ENCODE peak calls at places on chromosomes 12 and 14, in four cellular contexts. U is astrocyte of the spinal cord, B is BJ, N is Panc1. R is an unnamed sample.

GRCh38 chr12:26691234-26691970 is 141.6 kb downstream of the ITPR2 start:
- DNase-seq in B (peak), U (peak), N (peak), R (peak)

GRCh38 chr14:35218963-35219362 is 73.2 kb upstream of the PSMA6 start:
- DNase-seq in N (no peak), B (no peak), U (no peak), R (no peak)

GRCh38 chr14:90676356-90676755 is 139.9 kb downstream of the TTC7B start:
- DNase-seq in B (no peak), N (no peak), U (no peak), R (no peak)

GRCh38 chr12:120539303-120539702 is 5.1 kb downstream of the RNF10 start:
- DNase-seq in B (no peak), U (peak), N (no peak), R (no peak)

GRCh38 chr12:109743076-109743910 is 29.7 kb downstream of the FAM222A start:
- DNase-seq in N (no peak), B (no peak), U (no peak), R (no peak)

GRCh38 chr12:8837291-8837690 is 14.9 kb downstream of the A2ML1 start:
- DNase-seq in B (no peak), U (no peak), N (no peak), R (no peak)

GRCh38 chr12:57822392-57823130 is 4.0 kb upstream of the AVIL start:
- DNase-seq in U (no peak), N (no peak), B (no peak), R (no peak)

GRCh38 chr14:76937181-76938091 is 91.1 kb downstream of the IRF2BPL start:
- DNase-seq in B (no peak), U (peak), N (no peak), R (peak)

GRCh38 chr12:46508651-46509050 is 136.1 kb upstream of the SLC38A2 start:
- DNase-seq in N (no peak), B (no peak), U (no peak), R (no peak)

GRCh38 chr14:96832351-96832750 is 35.2 kb downstream of the VRK1 start:
- DNase-seq in U (no peak), B (no peak), N (no peak), R (no peak)

GRCh38 chr14:21825147-21825743 is 151.6 kb upstream of the OR4E1 start:
- DNase-seq in N (no peak), B (no peak), U (peak), R (no peak)

GRCh38 chr12:66066929-66067281 is 63.6 kb downstream of the LLPH start:
- DNase-seq in U (no peak), B (no peak), N (no peak), R (no peak)

GRCh38 chr12:91651728-91652127 is 469.1 kb upstream of the DCN start:
- DNase-seq in B (no peak), N (no peak), U (no peak), R (no peak)

GRCh38 chr12:51246254-51246853 is 7.7 kb downstream of the DAZAP2 start:
- DNase-seq in B (no peak), U (no peak), N (no peak), R (no peak)

GRCh38 chr12:57138526-57139272 is 8.7 kb downstream of the LRP1-AS start:
- DNase-seq in U (no peak), N (no peak), B (no peak), R (no peak)

GRCh38 chr14:26319139-26319864 is 278.5 kb downstream of the NOVA1 start:
- DNase-seq in U (no peak), B (no peak), N (no peak), R (no peak)

GRCh38 chr12:97572220-97572619 is 109.6 kb downstream of the RMST start:
- DNase-seq in N (no peak), B (no peak), U (no peak), R (no peak)

GRCh38 chr12:101924647-101925046 is 47.3 kb downstream of the DRAM1 start:
- DNase-seq in N (no peak), B (no peak), U (no peak), R (no peak)

GRCh38 chr14:75577090-75577489 is 1.3 kb upstream of the FLVCR2 start:
- DNase-seq in U (no peak), N (no peak), B (no peak), R (no peak)

GRCh38 chr14:75577724-75578098 is 709 bp upstream of the FLVCR2 start:
- DNase-seq in U (peak), B (no peak), N (peak), R (peak)

GRCh38 chr14:75578099-75578785 is at the start of gene FLVCR2:
- DNase-seq in N (no peak), B (no peak), U (peak), R (peak)

GRCh38 chr14:75578786-75579781 is 664 bp downstream of the FLVCR2 start:
- DNase-seq in N (no peak), B (no peak), U (no peak), R (peak)

GRCh38 chr14:75579882-75580281 is 1.5 kb downstream of the FLVCR2 start:
- DNase-seq in N (no peak), B (no peak), U (no peak), R (no peak)
- H3K4me3 ChIP-seq in N (peak), B (no peak), U (peak), R (peak)

GRCh38 chr14:37363661-37364060 is 165.9 kb downstream of the MIPOL1 start:
- DNase-seq in N (no peak), U (no peak), B (no peak), R (no peak)
- H3K4me3 ChIP-seq in N (no peak), U (no peak), B (no peak), R (no peak)

GRCh38 chr12:16607895-16608294 is 1.9 kb upstream of the LMO3 start:
- DNase-seq in N (no peak), U (no peak), B (no peak), R (no peak)

GRCh38 chr12:16608346-16608745 is 2.4 kb upstream of the LMO3 start:
- DNase-seq in N (no peak), U (no peak), B (no peak), R (no peak)

GRCh38 chr12:16610743-16611142 is 4.8 kb upstream of the LMO3 start:
- DNase-seq in B (no peak), N (no peak), U (no peak), R (no peak)

GRCh38 chr12:16610006-16610520 is 4.1 kb upstream of the LMO3 start:
- DNase-seq in B (no peak), N (no peak), U (no peak), R (no peak)

DNA sequence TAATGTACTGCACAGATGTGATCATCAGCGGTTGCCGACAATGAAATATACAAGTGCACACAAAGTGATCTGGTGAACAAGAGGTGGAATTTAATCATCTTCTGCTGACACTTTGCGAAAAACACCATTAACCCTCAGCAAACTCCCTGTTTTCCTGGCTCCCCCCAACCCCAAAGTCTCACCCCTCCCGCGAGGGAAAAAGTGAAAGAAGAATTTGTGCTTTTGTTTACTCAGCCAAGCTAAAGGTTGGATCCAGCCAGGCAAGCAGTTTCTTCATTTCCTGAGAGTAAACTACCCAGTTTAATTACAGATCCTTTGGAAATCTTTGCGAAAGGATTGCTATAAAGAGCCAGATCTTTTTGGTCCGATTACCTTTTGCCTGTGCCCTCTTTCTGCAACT is 3.2 kb upstream of the LMO3 start:
- DNase-seq in N (no peak), B (no peak), U (no peak), R (no peak)
- H3K4me3 ChIP-seq in N (no peak), B (no peak), U (peak), R (peak)

GRCh38 chr12:112977139-112977538 is 1.2 kb upstream of the OAS2 start:
- DNase-seq in B (no peak), U (no peak), N (no peak), R (no peak)

GRCh38 chr12:112979281-112979680 is 962 bp downstream of the OAS2 start:
- DNase-seq in U (no peak), N (no peak), B (no peak), R (no peak)

GRCh38 chr12:112980491-112981158 is 2.3 kb downstream of the OAS2 start:
- DNase-seq in N (no peak), U (no peak), B (no peak), R (no peak)

GRCh38 chr12:112977641-112978040 is 678 bp upstream of the OAS2 start:
- DNase-seq in B (no peak), N (no peak), U (no peak), R (no peak)

DNA sequence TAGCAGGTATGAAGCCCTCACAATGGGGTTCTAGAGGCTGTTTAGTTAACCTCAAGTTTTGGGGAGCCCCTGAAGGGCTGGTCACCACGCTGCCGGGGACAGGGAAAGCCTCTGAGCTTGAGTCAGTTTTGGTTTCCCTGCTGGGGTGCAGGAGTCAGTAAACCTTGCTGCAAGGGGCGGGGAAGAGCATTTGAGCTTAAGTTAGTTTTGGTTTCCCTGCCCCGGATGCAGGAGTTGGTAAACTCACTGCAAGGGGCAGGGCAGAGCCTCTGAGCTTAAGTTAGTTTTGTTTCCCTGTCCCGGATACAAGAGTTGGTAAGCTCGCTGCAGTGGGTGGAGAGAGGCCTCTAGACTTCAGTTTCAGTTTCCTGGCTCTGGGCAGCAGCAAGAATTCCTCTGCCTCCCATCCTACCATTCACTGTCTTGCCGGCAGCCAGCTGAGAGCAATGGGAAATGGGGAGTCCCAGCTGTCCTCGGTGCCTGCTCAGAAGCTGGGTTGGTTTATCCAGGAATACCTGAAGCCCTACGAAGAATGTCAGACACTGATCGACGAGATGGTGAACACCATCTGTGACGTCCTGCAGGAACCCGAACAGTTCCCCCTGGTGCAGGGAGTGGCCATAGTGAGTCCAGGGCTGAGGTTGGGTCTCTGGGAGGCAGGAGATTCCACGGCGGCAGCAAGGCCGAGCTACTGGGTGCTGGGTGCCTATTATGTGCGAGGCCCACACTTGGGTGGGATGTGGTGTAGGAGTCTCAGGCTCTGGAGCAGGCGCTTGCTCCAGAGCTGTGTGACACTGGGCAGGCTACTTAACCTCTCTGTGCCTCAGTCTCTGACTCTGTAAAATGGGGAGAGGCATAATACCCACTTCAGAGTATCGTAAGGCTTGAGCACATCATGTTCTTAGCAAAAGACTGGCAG is at the start of gene OAS2:
- DNase-seq in U (peak), B (peak), N (no peak), R (no peak)
- H3K4me3 ChIP-seq in U (no peak), B (peak), N (peak), R (peak)

GRCh38 chr12:40013292-40013691 is 92.6 kb downstream of the SLC2A13 start:
- DNase-seq in B (no peak), U (no peak), N (no peak), R (no peak)
- H3K4me3 ChIP-seq in B (no peak), U (no peak), N (no peak), R (no peak)

GRCh38 chr12:49702009-49702408 is 5.2 kb downstream of the FMNL3 start:
- DNase-seq in U (no peak), B (no peak), N (no peak), R (no peak)
- H3K4me3 ChIP-seq in U (no peak), B (no peak), N (no peak), R (no peak)

GRCh38 chr14:66972469-66972868 is 216.8 kb upstream of the GARIN2 start:
- DNase-seq in B (no peak), U (no peak), N (no peak), R (no peak)

GRCh38 chr14:66979083-66979974 is 209.9 kb upstream of the GARIN2 start:
- DNase-seq in B (no peak), U (no peak), N (no peak), R (no peak)

GRCh38 chr14:66974397-66975025 is 214.7 kb upstream of the GARIN2 start:
- DNase-seq in U (peak), B (no peak), N (no peak), R (peak)
- H3K4me3 ChIP-seq in U (no peak), B (no peak), N (no peak), R (no peak)

GRCh38 chr12:108337235-108338223 is 1.6 kb downstream of the CMKLR1 start:
- DNase-seq in B (no peak), U (peak), N (peak), R (no peak)
- H3K4me3 ChIP-seq in B (no peak), U (no peak), N (no peak), R (no peak)

DNA sequence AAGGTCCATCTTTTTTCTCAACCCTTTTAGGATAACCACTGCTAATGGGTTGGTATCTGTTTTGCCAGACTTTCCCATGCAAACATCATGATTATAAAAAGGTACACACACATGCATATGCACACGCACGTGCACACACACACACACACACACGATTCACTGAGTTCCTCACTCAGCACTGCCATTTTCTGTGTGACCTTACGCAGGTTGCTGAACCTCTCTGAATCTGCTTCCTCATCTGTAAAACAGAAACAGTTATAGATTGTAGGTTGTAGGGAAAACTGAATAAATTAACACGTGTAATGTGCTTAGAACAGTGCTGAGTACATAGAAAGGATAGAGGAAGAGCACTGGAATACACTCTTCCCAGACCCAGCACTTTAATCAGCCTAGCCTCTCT is 182.3 kb downstream of the RBM19 start:
- DNase-seq in N (no peak), B (no peak), U (no peak), R (no peak)
- H3K4me3 ChIP-seq in N (no peak), B (no peak), U (no peak), R (no peak)

R was measured in skeletal muscle cell.